ENCODE peak calls at places on chromosomes 5 and 9, in five cellular contexts. One of them, this sample, is unnamed.

GRCh38 chr9:6354072-6354686 is 26.0 kb downstream of the TPD52L3 start:
- DNase-seq in GM23338: peak; percentile 76
- DNase-seq in spleen: no peak
- DNase-seq in BJ: peak; percentile 9
- DNase-seq in lower lobe of right lung: no peak
- DNase-seq in this sample: no peak

GRCh38 chr9:113247640-113248039 is 26.3 kb downstream of the SLC31A1 start:
- DNase-seq in GM23338: no peak
- DNase-seq in spleen: no peak
- DNase-seq in BJ: no peak
- DNase-seq in lower lobe of right lung: no peak
- DNase-seq in this sample: no peak

GRCh38 chr5:173672891-173673290 is 56.4 kb upstream of the BOD1 start:
- DNase-seq in GM23338: no peak
- DNase-seq in spleen: no peak
- DNase-seq in BJ: no peak
- DNase-seq in lower lobe of right lung: no peak
- DNase-seq in this sample: no peak

GRCh38 chr9:124947727-124948391 is 7.0 kb upstream of the GOLGA1 start:
- DNase-seq in GM23338: no peak
- DNase-seq in spleen: no peak
- DNase-seq in BJ: no peak
- DNase-seq in lower lobe of right lung: no peak
- DNase-seq in this sample: no peak

GRCh38 chr5:133783481-133783880 is 171.1 kb upstream of the FSTL4 start:
- DNase-seq in GM23338: no peak
- DNase-seq in spleen: no peak
- DNase-seq in BJ: no peak
- DNase-seq in lower lobe of right lung: no peak
- DNase-seq in this sample: no peak

GRCh38 chr5:100904259-100904822 is 1.3 kb upstream of the ST8SIA4 start:
- DNase-seq in GM23338: peak; percentile 39
- DNase-seq in spleen: peak; percentile 80
- DNase-seq in BJ: no peak
- DNase-seq in lower lobe of right lung: peak; percentile 44
- DNase-seq in this sample: no peak

GRCh38 chr9:136119259-136120118 is 814 bp upstream of the TMEM250 start:
- DNase-seq in GM23338: peak; percentile 73
- DNase-seq in spleen: no peak
- DNase-seq in BJ: no peak
- DNase-seq in lower lobe of right lung: no peak
- DNase-seq in this sample: no peak

GRCh38 chr9:23842531-23843129 is 16.6 kb upstream of the ELAVL2 start:
- DNase-seq in GM23338: peak; percentile 55
- DNase-seq in spleen: no peak
- DNase-seq in BJ: no peak
- DNase-seq in lower lobe of right lung: no peak
- DNase-seq in this sample: no peak

GRCh38 chr5:124341066-124341943 is 405.1 kb downstream of the ZNF608 start:
- DNase-seq in GM23338: no peak
- DNase-seq in spleen: no peak
- DNase-seq in BJ: no peak
- DNase-seq in lower lobe of right lung: no peak
- DNase-seq in this sample: no peak

GRCh38 chr5:138803285-138803684 is 50.1 kb downstream of the CTNNA1 start:
- DNase-seq in GM23338: no peak
- DNase-seq in spleen: no peak
- DNase-seq in BJ: no peak
- DNase-seq in lower lobe of right lung: no peak
- DNase-seq in this sample: no peak

GRCh38 chr9:124360277-124360676 is 55.0 kb downstream of the PSMB7 start:
- DNase-seq in GM23338: peak; percentile 49
- DNase-seq in spleen: no peak
- DNase-seq in BJ: no peak
- DNase-seq in lower lobe of right lung: no peak
- DNase-seq in this sample: no peak

GRCh38 chr9:15373201-15373530 is 49.5 kb upstream of the SNAPC3 start:
- DNase-seq in GM23338: no peak
- DNase-seq in spleen: no peak
- DNase-seq in BJ: peak; percentile 23
- DNase-seq in lower lobe of right lung: no peak
- DNase-seq in this sample: no peak

GRCh38 chr5:134226441-134227192 is 744 bp upstream of the PPP2CA start:
- DNase-seq in GM23338: no peak
- DNase-seq in spleen: peak; percentile 94
- DNase-seq in BJ: no peak
- DNase-seq in lower lobe of right lung: peak; percentile 91
- DNase-seq in this sample: no peak

GRCh38 chr5:133746834-133747233 is 134.5 kb upstream of the FSTL4 start:
- DNase-seq in GM23338: peak; percentile 72
- DNase-seq in spleen: no peak
- DNase-seq in BJ: no peak
- DNase-seq in lower lobe of right lung: no peak
- DNase-seq in this sample: no peak

GRCh38 chr9:93573204-93573828 is 3.1 kb upstream of the PHF2 start:
- DNase-seq in GM23338: no peak
- DNase-seq in spleen: no peak
- DNase-seq in BJ: no peak
- DNase-seq in lower lobe of right lung: no peak
- DNase-seq in this sample: no peak

GRCh38 chr5:10625700-10626472 is 62.0 kb downstream of the ANKRD33B start:
- DNase-seq in GM23338: no peak
- DNase-seq in spleen: no peak
- DNase-seq in BJ: no peak
- DNase-seq in lower lobe of right lung: no peak
- DNase-seq in this sample: no peak
- H3K4me3 ChIP-seq in GM23338: no peak overlapping the region
- H3K4me3 ChIP-seq in spleen: no peak overlapping the region
- H3K4me3 ChIP-seq in BJ: no peak overlapping the region
- H3K4me3 ChIP-seq in lower lobe of right lung: no peak overlapping the region
- H3K4me3 ChIP-seq in this sample: no peak overlapping the region

DNA sequence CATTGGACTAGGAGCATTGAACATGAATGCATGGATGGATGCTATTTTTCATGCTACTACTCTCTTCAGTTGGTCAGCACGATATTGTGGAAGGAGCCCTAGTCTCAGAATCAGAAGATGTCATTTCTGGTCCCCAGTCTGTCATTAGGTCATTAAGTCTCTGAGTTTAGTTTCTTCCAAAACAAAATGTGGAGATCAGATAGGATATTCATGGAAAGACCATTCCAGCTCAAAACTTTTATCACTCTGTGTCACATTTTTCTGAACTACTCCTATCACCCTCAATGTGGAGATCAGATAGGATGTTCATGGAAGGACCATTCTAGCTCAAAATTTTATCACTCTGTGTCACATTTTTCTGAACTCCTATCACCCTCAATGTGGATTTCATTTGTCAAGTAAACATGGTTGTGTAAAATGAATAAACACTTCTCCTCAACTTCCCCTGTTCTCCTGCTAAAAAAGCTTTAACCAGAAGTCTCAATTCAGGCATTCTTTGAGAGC is 296.8 kb downstream of the MRPS30 start:
- DNase-seq in GM23338: no peak
- DNase-seq in spleen: no peak
- DNase-seq in BJ: no peak
- DNase-seq in lower lobe of right lung: no peak
- DNase-seq in this sample: no peak
- H3K4me3 ChIP-seq in GM23338: no peak overlapping the region
- H3K4me3 ChIP-seq in spleen: no peak overlapping the region
- H3K4me3 ChIP-seq in BJ: no peak overlapping the region
- H3K4me3 ChIP-seq in lower lobe of right lung: no peak overlapping the region
- H3K4me3 ChIP-seq in this sample: no peak overlapping the region

GRCh38 chr9:116155700-116156045 is 2.1 kb downstream of the PAPPA start:
- DNase-seq in GM23338: peak; percentile 31
- DNase-seq in spleen: no peak
- DNase-seq in BJ: no peak
- DNase-seq in lower lobe of right lung: no peak
- DNase-seq in this sample: no peak

GRCh38 chr9:116154334-116154975 is 864 bp downstream of the PAPPA start:
- DNase-seq in GM23338: peak; percentile 61
- DNase-seq in spleen: peak; percentile 63
- DNase-seq in BJ: no peak
- DNase-seq in lower lobe of right lung: no peak
- DNase-seq in this sample: peak; percentile 78

GRCh38 chr9:116156621-116157314 is 3.2 kb downstream of the PAPPA start:
- DNase-seq in GM23338: peak; percentile 74
- DNase-seq in spleen: no peak
- DNase-seq in BJ: peak; percentile 64
- DNase-seq in lower lobe of right lung: no peak
- DNase-seq in this sample: peak; percentile 55

GRCh38 chr9:116153765-116154333 is at the start of gene PAPPA:
- DNase-seq in GM23338: peak; percentile 33
- DNase-seq in spleen: no peak
- DNase-seq in BJ: no peak
- DNase-seq in lower lobe of right lung: no peak
- DNase-seq in this sample: no peak

DNA sequence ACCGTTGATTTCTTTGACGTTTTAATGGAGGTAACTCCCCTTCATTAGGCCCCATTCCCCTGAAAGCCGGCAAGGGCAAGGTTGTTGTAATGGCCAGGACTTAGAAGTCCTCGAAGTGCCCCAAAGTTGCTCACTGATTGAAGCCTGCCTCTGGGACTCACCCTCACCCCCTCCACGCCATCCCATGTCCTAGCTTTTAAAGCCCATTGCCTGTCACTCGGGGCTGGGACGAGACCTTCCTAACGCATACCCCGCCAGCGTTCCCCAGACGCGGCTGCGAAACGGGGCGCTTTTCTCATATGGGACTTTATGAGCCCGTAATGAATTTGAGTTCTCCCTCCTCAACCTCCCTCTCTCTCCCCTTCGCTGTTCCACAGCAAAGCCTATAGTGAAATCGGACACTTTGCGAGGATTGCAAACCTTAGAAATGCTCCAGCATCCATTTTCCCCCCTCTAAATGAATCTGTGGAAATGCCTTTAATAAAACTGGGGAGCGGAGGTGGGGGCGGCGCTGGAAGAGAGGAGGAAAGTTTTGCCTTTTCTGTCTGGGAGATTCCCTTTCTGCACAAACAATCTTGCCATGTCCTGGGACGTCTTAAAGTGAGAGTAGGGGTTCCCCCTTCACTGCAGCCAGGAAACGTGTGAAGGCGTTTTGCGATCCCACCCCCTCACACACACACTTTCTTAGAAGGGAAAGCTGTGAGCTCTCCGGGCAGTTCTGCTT is 1.5 kb downstream of the PAPPA start:
- DNase-seq in GM23338: peak; percentile 54
- DNase-seq in spleen: no peak
- DNase-seq in BJ: no peak
- DNase-seq in lower lobe of right lung: no peak
- DNase-seq in this sample: peak; percentile 38
- H3K4me3 ChIP-seq in GM23338: peak overlapping the region; percentile 76
- H3K4me3 ChIP-seq in spleen: no peak overlapping the region
- H3K4me3 ChIP-seq in BJ: peak overlapping the region; percentile 62
- H3K4me3 ChIP-seq in lower lobe of right lung: peak overlapping the region; percentile 57
- H3K4me3 ChIP-seq in this sample: peak overlapping the region; percentile 34

GRCh38 chr9:38671748-38672147 is 48.2 kb downstream of the FAM240B start:
- DNase-seq in GM23338: no peak
- DNase-seq in spleen: no peak
- DNase-seq in BJ: no peak
- DNase-seq in lower lobe of right lung: no peak
- DNase-seq in this sample: no peak

GRCh38 chr9:38673399-38673798 is 46.5 kb downstream of the FAM240B start:
- DNase-seq in GM23338: no peak
- DNase-seq in spleen: no peak
- DNase-seq in BJ: no peak
- DNase-seq in lower lobe of right lung: no peak
- DNase-seq in this sample: no peak

GRCh38 chr9:38668791-38669466 is 48.5 kb upstream of the ANKRD18A start:
- DNase-seq in GM23338: no peak
- DNase-seq in spleen: no peak
- DNase-seq in BJ: no peak
- DNase-seq in lower lobe of right lung: no peak
- DNase-seq in this sample: no peak

GRCh38 chr9:38671372-38671731 is 48.6 kb downstream of the FAM240B start:
- DNase-seq in GM23338: no peak
- DNase-seq in spleen: no peak
- DNase-seq in BJ: no peak
- DNase-seq in lower lobe of right lung: no peak
- DNase-seq in this sample: no peak

DNA sequence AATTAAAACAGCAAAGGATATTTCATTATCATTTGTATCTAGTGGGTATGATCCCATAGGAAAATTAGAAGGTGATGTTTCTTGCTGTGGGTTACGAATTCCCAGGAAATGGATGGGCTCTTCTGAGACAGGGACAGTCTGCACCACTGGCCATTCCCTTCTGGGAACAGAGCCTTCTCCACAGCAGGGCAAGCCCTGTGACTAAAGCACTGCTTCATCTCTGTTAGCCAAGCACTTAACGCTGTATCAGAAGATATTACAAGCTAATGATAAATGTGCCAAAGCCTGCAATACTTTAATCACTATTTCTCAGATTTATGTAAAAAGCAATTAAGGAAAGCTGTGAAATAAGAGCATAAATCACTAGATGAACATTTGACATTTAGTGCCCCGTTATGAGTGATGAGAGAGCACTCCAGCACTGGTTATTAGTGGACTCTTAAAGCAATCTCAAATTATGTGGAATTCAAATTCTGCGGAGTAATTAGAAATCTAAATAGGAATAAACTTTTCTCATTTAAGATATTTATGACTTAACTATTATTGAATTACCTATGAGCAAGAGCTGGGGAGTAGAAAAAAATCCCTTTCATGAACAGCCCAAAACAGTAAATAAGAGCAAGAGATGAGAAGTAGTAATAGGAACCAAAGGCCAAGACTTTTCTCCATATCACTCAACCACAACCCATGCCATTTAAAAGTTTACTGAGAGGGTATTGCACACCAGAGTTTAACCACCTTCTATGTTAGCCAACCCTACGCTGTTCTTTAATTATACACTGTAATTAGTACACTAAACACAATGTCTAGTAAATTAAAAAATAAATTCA is 49.2 kb downstream of the FAM240B start:
- DNase-seq in GM23338: no peak
- DNase-seq in spleen: no peak
- DNase-seq in BJ: no peak
- DNase-seq in lower lobe of right lung: no peak
- DNase-seq in this sample: no peak
- H3K4me3 ChIP-seq in GM23338: no peak overlapping the region
- H3K4me3 ChIP-seq in spleen: no peak overlapping the region
- H3K4me3 ChIP-seq in BJ: no peak overlapping the region
- H3K4me3 ChIP-seq in lower lobe of right lung: no peak overlapping the region
- H3K4me3 ChIP-seq in this sample: no peak overlapping the region

DNA sequence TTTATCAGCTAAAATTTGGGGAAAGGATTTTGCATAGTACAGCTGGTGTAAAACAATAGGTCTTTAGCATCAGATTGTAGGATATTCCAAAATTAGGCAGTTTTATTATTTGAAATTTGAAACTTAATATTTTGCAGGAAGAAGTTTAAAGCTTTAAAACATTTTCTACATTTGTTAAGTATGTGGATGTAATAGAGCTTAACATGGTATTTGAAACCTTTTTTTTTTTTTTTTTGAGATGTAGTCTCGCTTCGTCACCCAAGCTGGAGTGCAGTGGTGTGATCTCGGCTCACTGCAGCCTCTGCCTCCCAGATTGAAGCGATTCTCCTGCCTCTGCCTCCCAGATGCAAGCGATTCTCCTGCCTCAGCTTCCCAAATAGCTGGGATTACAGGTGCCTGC is 2.9 kb downstream of the DENND4C start:
- DNase-seq in GM23338: no peak
- DNase-seq in spleen: no peak
- DNase-seq in BJ: no peak
- DNase-seq in lower lobe of right lung: no peak
- DNase-seq in this sample: no peak
- H3K4me3 ChIP-seq in GM23338: peak overlapping the region; percentile 91
- H3K4me3 ChIP-seq in spleen: no peak overlapping the region
- H3K4me3 ChIP-seq in BJ: no peak overlapping the region
- H3K4me3 ChIP-seq in lower lobe of right lung: peak overlapping the region; percentile 99
- H3K4me3 ChIP-seq in this sample: peak overlapping the region; percentile 95

GRCh38 chr5:128784726-128785125 is 180.6 kb upstream of the SLC27A6 start:
- DNase-seq in GM23338: no peak
- DNase-seq in spleen: no peak
- DNase-seq in BJ: no peak
- DNase-seq in lower lobe of right lung: no peak
- DNase-seq in this sample: no peak
- H3K4me3 ChIP-seq in GM23338: no peak overlapping the region
- H3K4me3 ChIP-seq in spleen: no peak overlapping the region
- H3K4me3 ChIP-seq in BJ: no peak overlapping the region
- H3K4me3 ChIP-seq in lower lobe of right lung: no peak overlapping the region
- H3K4me3 ChIP-seq in this sample: no peak overlapping the region